ENCODE peak calls at places on chromosomes 4 and X, in four cellular contexts. Q is HEK293T, O is GM12878, A is HepG2. N is an unnamed sample.

GRCh38 chr4:41318839-41319530 is 62.3 kb downstream of the UCHL1 start:
- DNase-seq in Q (no peak), O (no peak), A (peak), N (peak)

GRCh38 chrX:39499996-39500395 is 597.8 kb downstream of the BCOR start:
- DNase-seq in Q (no peak), O (no peak), A (no peak), N (no peak)

GRCh38 chrX:2609431-2610238 is 81.5 kb upstream of the CD99 start:
- DNase-seq in Q (no peak), O (no peak), A (no peak), N (no peak)

GRCh38 chr4:33494150-33494549 is 2750.2 kb downstream of the ARAP2 start:
- DNase-seq in Q (no peak), O (no peak), A (no peak), N (no peak)

GRCh38 chr4:180084561-180084960 is 2158.6 kb upstream of the TENM3 start:
- DNase-seq in Q (no peak), O (no peak), A (no peak), N (no peak)

GRCh38 chr4:56804551-56804950 is 16.9 kb downstream of the SPINK2 start:
- DNase-seq in Q (no peak), O (peak), A (no peak), N (no peak)

GRCh38 chr4:159395693-159396092 is 292.8 kb downstream of the RAPGEF2 start:
- DNase-seq in Q (no peak), O (no peak), A (peak), N (no peak)

GRCh38 chr4:169618286-169618685 is 2.1 kb upstream of the CLCN3 start:
- DNase-seq in Q (no peak), O (no peak), A (no peak), N (no peak)

GRCh38 chrX:153667281-153667831 is 6.3 kb downstream of the PNCK start:
- DNase-seq in Q (no peak), O (no peak), A (no peak), N (no peak)

GRCh38 chr4:28229092-28229491 is 1368.5 kb downstream of the STIM2 start:
- DNase-seq in Q (no peak), O (no peak), A (no peak), N (no peak)

GRCh38 chr4:165355900-165356300 is 22.9 kb upstream of the CPE start:
- DNase-seq in Q (peak), O (no peak), A (peak), N (peak)

GRCh38 chrX:63764946-63765345 is 20.1 kb downstream of the ARHGEF9 start:
- DNase-seq in Q (no peak), O (no peak), A (no peak), N (no peak)

GRCh38 chr4:137299281-137299680 is 233.0 kb downstream of the PCDH18 start:
- DNase-seq in Q (no peak), O (no peak), A (no peak), N (no peak)

GRCh38 chrX:45322820-45323219 is 122.1 kb upstream of the DIPK2B start:
- DNase-seq in Q (no peak), O (no peak), A (no peak), N (no peak)

GRCh38 chrX:40058719-40059118 is 39.0 kb downstream of the BCOR start:
- DNase-seq in Q (no peak), O (no peak), A (no peak), N (no peak)

GRCh38 chr4:42630908-42631307 is 26.0 kb downstream of the ATP8A1 start:
- DNase-seq in Q (no peak), O (no peak), A (no peak), N (no peak)

GRCh38 chr4:37584530-37585060 is 101.6 kb downstream of the RELL1 start:
- DNase-seq in Q (no peak), O (no peak), A (no peak), N (no peak)

GRCh38 chr4:4762909-4763814 is 96.3 kb upstream of the MSX1 start:
- DNase-seq in Q (peak), O (peak), A (no peak), N (no peak)

GRCh38 chr4:123120473-123120872 is 198.1 kb upstream of the NUDT6 start:
- DNase-seq in Q (no peak), O (no peak), A (no peak), N (no peak)

GRCh38 chr4:113181289-113182007 is 132.0 kb downstream of the ANK2 start:
- DNase-seq in Q (no peak), O (no peak), A (peak), N (no peak)

GRCh38 chr4:23945521-23946017 is 55.7 kb upstream of the PPARGC1A start:
- DNase-seq in Q (no peak), O (no peak), A (peak), N (no peak)

GRCh38 chr4:120915311-120915710 is 7.2 kb downstream of the PRDM5 start:
- DNase-seq in Q (no peak), O (no peak), A (no peak), N (no peak)

GRCh38 chr4:127698789-127699200 is 31.4 kb upstream of the SLC25A31 start:
- DNase-seq in Q (no peak), O (peak), A (no peak), N (no peak)

GRCh38 chr4:188691811-188692210 is 552.6 kb downstream of the TRIML1 start:
- DNase-seq in Q (no peak), O (no peak), A (no peak), N (no peak)

GRCh38 chr4:8594097-8595038 is 1.8 kb downstream of the CPZ start:
- DNase-seq in Q (peak), O (peak), A (peak), N (peak)

GRCh38 chr4:135269125-135269772 is 1067.7 kb upstream of the PABPC4L start:
- DNase-seq in Q (no peak), O (peak), A (no peak), N (no peak)
- TF ChIP-seq SP1 in Q (no peak), O (no peak), A (no peak), N (no peak)

GRCh38 chr4:141391293-141391692 is 170.6 kb downstream of the ZNF330 start:
- DNase-seq in Q (no peak), O (no peak), A (no peak), N (no peak)
- TF ChIP-seq FOXM1 in Q (no peak), O (no peak), A (no peak), N (no peak)

DNA sequence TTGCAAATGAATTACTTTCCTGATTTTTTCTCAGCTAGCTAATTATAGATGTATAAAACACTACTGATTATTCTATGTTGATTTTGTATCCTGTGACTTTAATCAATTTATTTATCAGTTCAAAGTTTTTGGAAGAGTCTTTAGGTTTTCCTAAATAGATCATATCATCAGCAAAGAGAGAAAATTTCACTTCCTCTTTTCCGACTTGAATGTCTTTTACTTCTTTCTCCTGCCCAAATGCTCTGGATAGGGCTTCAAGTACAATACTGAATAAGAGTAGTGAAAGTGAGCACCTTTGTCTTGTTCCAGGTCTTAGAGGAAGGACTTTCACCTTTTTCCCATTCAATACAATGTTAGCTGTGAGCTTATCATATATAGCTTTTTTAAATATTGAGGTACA is 417.9 kb downstream of the PDGFC start:
- DNase-seq in Q (no peak), O (no peak), A (no peak), N (no peak)
- TF ChIP-seq SP1 in Q (no peak), O (no peak), A (no peak), N (no peak)

GRCh38 chr4:108540536-108540935 is 79.8 kb upstream of the RPL34 start:
- DNase-seq in Q (no peak), O (no peak), A (no peak), N (no peak)
- TF ChIP-seq FOXM1 in Q (no peak), O (no peak), A (no peak), N (no peak)

DNA sequence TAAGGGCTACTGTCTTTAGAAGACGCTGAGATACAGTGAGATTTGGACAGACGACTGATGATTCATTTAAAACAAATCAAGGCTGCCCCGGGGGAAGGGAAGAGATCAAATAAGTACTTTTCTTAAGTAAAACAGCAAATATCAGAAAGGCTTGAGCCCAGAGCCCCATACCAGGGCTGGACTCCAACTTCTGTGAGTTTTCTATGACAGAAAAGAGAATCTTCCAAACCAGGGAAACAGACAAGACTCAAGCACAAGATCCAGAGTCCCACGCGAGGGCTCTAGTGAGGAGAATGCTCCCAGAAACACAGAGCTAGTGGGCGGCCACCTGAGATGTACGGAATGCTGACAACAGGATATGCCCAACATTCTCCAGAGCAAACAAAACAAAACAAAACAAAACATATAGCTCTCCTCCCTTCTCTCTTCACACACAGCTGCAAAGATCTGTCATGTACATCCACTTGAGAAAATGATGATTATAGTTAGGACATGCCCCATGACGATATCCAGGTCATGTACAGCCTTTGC is 13.1 kb downstream of the ACSL1 start:
- DNase-seq in Q (no peak), O (no peak), A (no peak), N (no peak)
- TF ChIP-seq SP1 in Q (no peak), O (no peak), A (no peak), N (no peak)

GRCh38 chr4:14862881-14863280 is 139.4 kb upstream of the CPEB2 start:
- DNase-seq in Q (no peak), O (no peak), A (no peak), N (peak)
- TF ChIP-seq FOXM1 in Q (no peak), O (no peak), A (no peak), N (no peak)

GRCh38 chr4:182179105-182179504 is 64.1 kb upstream of the TENM3 start:
- DNase-seq in Q (no peak), O (no peak), A (no peak), N (no peak)
- TF ChIP-seq SP1 in Q (no peak), O (no peak), A (no peak), N (no peak)

N was measured in K562.